ENCODE peak calls at places on chromosomes 16 and 17, in six cellular contexts. O is H9, T is IMR-90, X is mesenchymal stem cell, N is neuronal stem cell, U is H1. A is an unnamed sample.

GRCh38 chr16:88703486-88704309 is 2.5 kb downstream of the RNF166 start:
- DNase-seq in O (no peak), T (no peak), X (no peak), N (no peak), U (no peak), A (no peak)

GRCh38 chr17:75872434-75873351 is 5.7 kb downstream of the TRIM47 start:
- DNase-seq in O (peak; percentile 75), T (peak; percentile 63), X (peak; percentile 96), N (no peak), U (no peak), A (peak; percentile 32)

GRCh38 chr17:57572062-57572461 is 173.0 kb downstream of the CCDC182 start:
- DNase-seq in O (no peak), T (no peak), X (no peak), N (no peak), U (no peak), A (no peak)

GRCh38 chr16:72561-73537 is at the start of gene RHBDF1:
- DNase-seq in O (peak; percentile 75), T (peak; percentile 47), X (peak; percentile 65), N (peak; percentile 66), U (peak; percentile 76), A (peak; percentile 85)

GRCh38 chr16:70750893-70751467 is 50.0 kb downstream of the VAC14 start:
- DNase-seq in O (no peak), T (peak; percentile 99), X (peak; percentile 99), N (no peak), U (no peak), A (peak; percentile 27)

GRCh38 chr16:85902366-85903155 is 3.6 kb downstream of the IRF8 start:
- DNase-seq in O (no peak), T (no peak), X (no peak), N (no peak), U (no peak), A (peak; percentile 67)

GRCh38 chr16:81616321-81617020 is 162.6 kb upstream of the PLCG2 start:
- DNase-seq in O (peak; percentile 49), T (peak; percentile 63), X (peak; percentile 93), N (no peak), U (no peak), A (no peak)

GRCh38 chr16:10562361-10562899 is 18.0 kb downstream of the EMP2 start:
- DNase-seq in O (no peak), T (no peak), X (no peak), N (no peak), U (no peak), A (no peak)

GRCh38 chr16:2692251-2692947 is 10.1 kb downstream of the KCTD5 start:
- DNase-seq in O (no peak), T (peak; percentile 6), X (no peak), N (no peak), U (no peak), A (no peak)

GRCh38 chr17:61468263-61468907 is 16.2 kb downstream of the TBX4 start:
- DNase-seq in O (no peak), T (peak; percentile 79), X (peak; percentile 52), N (no peak), U (no peak), A (no peak)

GRCh38 chr16:3021449-3022207 is 1.5 kb downstream of the TNFRSF12A start:
- DNase-seq in O (peak; percentile 80), T (peak; percentile 94), X (peak; percentile 90), N (peak; percentile 89), U (peak; percentile 77), A (peak; percentile 86)

GRCh38 chr17:32565401-32565800 is 78.6 kb downstream of the CDK5R1 start:
- DNase-seq in O (no peak), T (no peak), X (no peak), N (no peak), U (no peak), A (no peak)

GRCh38 chr16:79601092-79601977 is 798 bp upstream of the MAF start:
- DNase-seq in O (peak; percentile 38), T (no peak), X (peak; percentile 73), N (peak; percentile 45), U (no peak), A (peak; percentile 50)

GRCh38 chr16:50235581-50235980 is 30.8 kb upstream of the ADCY7 start:
- DNase-seq in O (no peak), T (no peak), X (no peak), N (no peak), U (no peak), A (no peak)

GRCh38 chr17:14845562-14846335 is 419.4 kb downstream of the PMP22 start:
- DNase-seq in O (no peak), T (peak; percentile 18), X (no peak), N (no peak), U (no peak), A (peak; percentile 57)

GRCh38 chr17:54967621-54968258 is 714 bp downstream of the COX11 start:
- DNase-seq in O (no peak), T (peak; percentile 27), X (peak; percentile 39), N (no peak), U (no peak), A (peak; percentile 4)

GRCh38 chr16:86529160-86529559 is 18.8 kb downstream of the FOXF1 start:
- DNase-seq in O (no peak), T (peak; percentile 13), X (peak; percentile 36), N (no peak), U (no peak), A (no peak)

GRCh38 chr16:56858375-56858774 is 6.6 kb upstream of the SLC12A3 start:
- DNase-seq in O (no peak), T (no peak), X (no peak), N (no peak), U (no peak), A (no peak)

GRCh38 chr16:53341787-53342186 is 92.5 kb upstream of the RBL2 start:
- DNase-seq in O (no peak), T (no peak), X (no peak), N (no peak), U (no peak), A (no peak)

GRCh38 chr17:78290671-78291070 is 59.2 kb downstream of the TMEM235 start:
- DNase-seq in O (no peak), T (no peak), X (no peak), N (no peak), U (no peak), A (no peak)

GRCh38 chr17:71580220-71580619 is 540.6 kb upstream of the SOX9 start:
- DNase-seq in O (no peak), T (peak; percentile 20), X (no peak), N (no peak), U (no peak), A (no peak)

GRCh38 chr17:7943291-7943690 is 11.3 kb downstream of the CNTROB start:
- DNase-seq in O (no peak), T (no peak), X (no peak), N (no peak), U (no peak), A (no peak)

GRCh38 chr16:11698271-11698689 is 30.0 kb downstream of the SNN start:
- DNase-seq in O (no peak), T (peak; percentile 17), X (no peak), N (no peak), U (no peak), A (no peak)

GRCh38 chr16:57253410-57253927 is 8.4 kb downstream of the ARL2BP start:
- DNase-seq in O (no peak), T (no peak), X (no peak), N (no peak), U (no peak), A (peak; percentile 14)

GRCh38 chr17:17750881-17751280 is 69.6 kb downstream of the RAI1 start:
- DNase-seq in O (no peak), T (no peak), X (no peak), N (no peak), U (no peak), A (peak; percentile 11)

GRCh38 chr17:17748179-17748578 is 66.9 kb downstream of the RAI1 start:
- DNase-seq in O (no peak), T (no peak), X (no peak), N (no peak), U (no peak), A (no peak)

GRCh38 chr17:17749921-17750320 is 68.7 kb downstream of the RAI1 start:
- DNase-seq in O (peak; percentile 98), T (peak; percentile 43), X (peak; percentile 63), N (peak; percentile 76), U (peak; percentile 81), A (peak; percentile 55)

GRCh38 chr17:17748604-17749003 is 67.3 kb downstream of the RAI1 start:
- DNase-seq in O (no peak), T (no peak), X (no peak), N (no peak), U (no peak), A (no peak)

GRCh38 chr17:17749025-17749772 is 67.9 kb downstream of the RAI1 start:
- DNase-seq in O (peak; percentile 79), T (no peak), X (no peak), N (no peak), U (peak; percentile 65), A (no peak)
- H3K4me1 ChIP-seq in O (peaks cover 11% of the 10 kb centered on the region), T (peaks cover 20% of the 10 kb centered on the region), X (peaks cover 31% of the 10 kb centered on the region), N (peaks cover 38% of the 10 kb centered on the region), U (peaks cover 34% of the 10 kb centered on the region), A (peaks cover 15% of the 10 kb centered on the region)

DNA sequence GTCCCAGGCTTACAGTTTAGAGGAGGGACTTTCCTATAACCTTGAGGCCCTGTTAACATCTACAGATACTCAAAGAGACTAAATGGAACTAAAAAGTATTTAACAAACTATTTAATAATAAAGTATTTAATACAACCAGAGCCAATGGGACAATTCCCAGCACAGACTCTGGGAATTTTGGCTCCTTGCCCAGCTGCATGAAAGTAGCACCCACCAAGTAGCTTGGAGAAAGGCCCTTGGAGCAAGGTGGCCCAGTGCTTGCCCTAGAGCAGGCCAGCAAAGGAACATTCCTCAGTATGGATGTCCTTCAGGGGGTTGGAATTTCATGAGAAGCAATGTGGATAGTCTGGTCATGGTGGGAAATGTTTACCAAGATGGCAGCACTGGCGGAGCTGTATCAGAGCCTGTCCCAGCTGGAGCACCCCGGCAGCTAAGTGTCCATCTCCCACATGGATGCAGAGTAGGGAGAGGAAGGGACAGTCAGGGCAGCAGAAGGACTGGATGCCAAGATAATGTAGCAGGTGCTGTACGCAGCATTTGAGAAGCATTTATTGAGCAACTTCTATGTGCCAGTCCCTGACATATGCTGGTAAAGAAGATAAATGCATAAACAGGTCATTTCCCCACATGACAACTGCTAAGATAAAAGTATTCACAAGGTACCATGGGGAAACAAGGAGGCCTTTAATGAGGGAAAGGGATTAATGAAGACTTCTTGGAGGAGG is 5.2 kb upstream of the SMARCD2 start:
- DNase-seq in O (no peak), T (no peak), X (no peak), N (no peak), U (no peak), A (no peak)
- H2AFZ ChIP-seq in O (no peak overlapping the region), T (no peak overlapping the region), X (no peak overlapping the region), N (no peak overlapping the region), U (no peak overlapping the region), A (no peak overlapping the region)

GRCh38 chr17:42844271-42844670 is at the start of gene AOC2:
- DNase-seq in O (no peak), T (no peak), X (no peak), N (no peak), U (no peak), A (no peak)
- H4K8ac ChIP-seq in O (no peak within 1 kb of the TSS), T (no peak within 1 kb of the TSS), X (no peak within 1 kb of the TSS), N (no peak within 1 kb of the TSS), U (no peak within 1 kb of the TSS), A (no peak within 1 kb of the TSS)

DNA sequence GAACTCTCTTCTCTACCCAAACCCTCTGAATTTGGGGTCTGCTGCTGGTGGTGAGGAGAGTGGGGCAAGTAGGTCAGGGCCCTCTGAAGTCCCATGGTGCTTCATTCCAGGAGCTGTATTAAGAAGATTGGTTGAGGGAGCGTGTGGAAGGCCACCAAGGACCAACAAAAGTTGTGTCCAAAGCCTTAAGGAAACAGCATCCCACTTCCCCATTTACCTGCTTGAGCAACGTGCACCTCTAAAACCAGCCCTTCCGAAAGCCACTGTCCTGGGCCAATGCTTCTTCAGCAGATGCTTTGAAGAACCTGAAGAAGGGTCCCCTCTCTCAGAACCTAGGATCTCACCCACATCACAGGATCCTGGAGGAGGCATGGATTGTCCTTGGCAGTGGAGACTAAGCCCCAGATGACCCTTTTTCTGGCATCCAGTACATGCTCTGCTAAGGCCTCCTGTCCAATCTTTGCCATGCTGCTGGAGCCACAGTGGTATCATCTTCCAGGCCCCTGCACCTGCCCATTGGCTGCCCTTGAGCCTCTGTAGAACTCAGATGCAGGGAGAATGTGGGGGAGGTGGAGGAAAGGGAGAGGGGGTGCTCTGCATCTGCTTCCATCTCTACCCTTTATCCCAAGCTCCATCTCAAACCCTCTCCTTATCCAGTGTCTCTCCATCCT is 5.8 kb upstream of the NR1D1 start:
- DNase-seq in O (no peak), T (no peak), X (no peak), N (no peak), U (no peak), A (no peak)
- H3K4me1 ChIP-seq in O (peaks cover 23% of the 10 kb centered on the region), T (peaks cover 47% of the 10 kb centered on the region), X (peaks cover 21% of the 10 kb centered on the region), N (peaks cover 58% of the 10 kb centered on the region), U (peaks cover 44% of the 10 kb centered on the region), A (peaks cover 14% of the 10 kb centered on the region)